ENCODE peak calls at places on chromosomes 11 and 22, in seven cellular contexts. O is IMR-90, Y is H9, F is mesendoderm, D is trophoblast cell, S is H1, K is mesenchymal stem cell. N is an unnamed sample.

GRCh38 chr11:44351006-44351660 is 41.2 kb upstream of the ALX4 start:
- DNase-seq in O (no peak), Y (no peak), F (no peak), D (no peak), S (no peak), K (no peak), N (no peak)

GRCh38 chr22:48331266-48331665 is 1496.4 kb downstream of the BRD1 start:
- DNase-seq in O (no peak), Y (no peak), F (no peak), D (no peak), S (no peak), K (no peak), N (no peak)

GRCh38 chr11:27409060-27409459 is 46.0 kb upstream of the CCDC34 start:
- DNase-seq in O (no peak), Y (no peak), F (no peak), D (no peak), S (no peak), K (no peak), N (no peak)

GRCh38 chr22:19394274-19395050 is 37.1 kb downstream of the HIRA start:
- DNase-seq in O (no peak), Y (no peak), F (no peak), D (no peak), S (no peak), K (no peak), N (no peak)

GRCh38 chr11:117315285-117316196 is 515 bp downstream of the BACE1 start:
- DNase-seq in O (no peak), Y (no peak), F (no peak), D (no peak), S (no peak), K (peak), N (no peak)

GRCh38 chr22:46121079-46121478 is 29.2 kb upstream of the PPARA start:
- DNase-seq in O (no peak), Y (no peak), F (no peak), D (no peak), S (no peak), K (no peak), N (no peak)

GRCh38 chr11:45872513-45873356 is 12.7 kb upstream of the MAPK8IP1 start:
- DNase-seq in O (peak), Y (peak), F (peak), D (peak), S (peak), K (peak), N (peak)

GRCh38 chr11:16890442-16890841 is 123.8 kb downstream of the PLEKHA7 start:
- DNase-seq in O (no peak), Y (no peak), F (no peak), D (no peak), S (no peak), K (no peak), N (no peak)

GRCh38 chr22:20011123-20011992 is 5.3 kb downstream of the ARVCF start:
- DNase-seq in O (no peak), Y (no peak), F (no peak), D (no peak), S (no peak), K (no peak), N (no peak)

GRCh38 chr11:36215688-36216050 is 73.6 kb downstream of the COMMD9 start:
- DNase-seq in O (no peak), Y (no peak), F (no peak), D (no peak), S (no peak), K (no peak), N (no peak)

DNA sequence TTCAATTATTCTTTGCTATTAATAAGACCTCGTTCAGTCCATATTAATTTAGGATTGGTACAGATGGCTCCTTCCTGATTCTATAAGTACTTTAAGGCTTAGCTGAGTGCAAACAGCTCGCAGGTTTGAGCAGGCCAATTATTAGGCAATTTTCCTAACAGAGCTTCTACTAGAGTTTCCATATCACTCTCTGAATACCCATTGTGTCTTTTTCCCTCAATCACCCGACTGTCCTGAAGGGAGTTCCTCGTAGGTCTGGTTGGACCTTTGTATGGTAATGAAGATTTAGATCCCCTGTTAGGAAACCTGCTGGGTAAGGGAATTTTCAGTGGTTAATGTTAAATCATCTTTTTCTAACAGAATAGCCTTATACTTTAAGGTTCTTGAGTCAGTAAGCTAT is 61.1 kb downstream of the ARHGAP42 start:
- DNase-seq in O (no peak), Y (no peak), F (peak), D (no peak), S (no peak), K (no peak), N (no peak)
- H3K18ac ChIP-seq in O (no peak), Y (no peak), F (no peak), D (no peak), S (no peak), K (no peak), N (no peak)

GRCh38 chr11:66336234-66337102 is at the start of gene RIN1:
- DNase-seq in O (peak), Y (peak), F (peak), D (peak), S (peak), K (peak), N (no peak)

GRCh38 chr11:66337103-66337899 is 1.1 kb upstream of the RIN1 start:
- DNase-seq in O (peak), Y (no peak), F (no peak), D (no peak), S (peak), K (peak), N (no peak)

GRCh38 chr11:66339163-66339675 is 3.0 kb upstream of the RIN1 start:
- DNase-seq in O (no peak), Y (no peak), F (no peak), D (no peak), S (no peak), K (no peak), N (no peak)

GRCh38 chr11:66339686-66340483 is 3.7 kb upstream of the RIN1 start:
- DNase-seq in O (no peak), Y (no peak), F (no peak), D (no peak), S (no peak), K (no peak), N (no peak)

GRCh38 chr11:66338276-66339162 is 2.3 kb upstream of the RIN1 start:
- DNase-seq in O (no peak), Y (no peak), F (no peak), D (no peak), S (no peak), K (no peak), N (no peak)
- H3K18ac ChIP-seq in O (no peak), Y (no peak), F (no peak), D (no peak), S (no peak), K (no peak), N (no peak)

DNA sequence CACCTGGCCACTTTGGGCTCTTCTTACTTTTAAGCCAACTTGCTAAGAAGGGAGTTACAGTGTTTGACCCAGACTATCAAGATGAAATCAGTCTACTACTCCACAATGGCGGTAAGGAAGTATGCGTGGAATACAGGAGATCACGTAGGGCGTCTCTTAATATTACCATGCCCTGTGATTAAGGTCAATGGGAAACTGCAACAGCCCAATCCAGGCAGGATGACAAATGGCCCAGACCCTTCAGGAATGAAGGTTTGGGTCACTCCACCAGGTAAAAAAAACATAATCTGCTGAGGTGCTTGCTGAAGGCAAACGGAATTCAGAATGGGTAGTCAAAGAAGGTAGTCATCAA is 1.0 kb upstream of the YPEL4 start:
- DNase-seq in O (no peak), Y (no peak), F (peak), D (peak), S (no peak), K (no peak), N (no peak)
- H3K18ac ChIP-seq in O (no peak), Y (no peak), F (no peak), D (no peak), S (no peak), K (no peak), N (no peak)

GRCh38 chr11:72828081-72828567 is 13.9 kb downstream of the ATG16L2 start:
- DNase-seq in O (peak), Y (no peak), F (no peak), D (peak), S (no peak), K (peak), N (no peak)
- H3K18ac ChIP-seq in O (no peak), Y (no peak), F (no peak), D (no peak), S (no peak), K (no peak), N (no peak)